ENCODE peak calls at places on chromosomes 3 and 15, in ten cellular contexts. Y is NCI-H345, J is GM20000, P is AG09319, E is Kasumi-1, S is IMR-90, W is left cardiac atrium, M is HFFc6, U is ELF-1, Q is midbrain. O is an unnamed sample.

GRCh38 chr3:48412375-48413001 is 17.4 kb downstream of the PLXNB1 start:
- DNase-seq in S (no peak), W (no peak), Y (no peak), Q (no peak), P (no peak), E (no peak), J (no peak), U (no peak), M (no peak), O (no peak)

GRCh38 chr3:108548304-108548703 is 37.9 kb upstream of the MYH15 start:
- DNase-seq in M (peak; percentile 4), Y (no peak), W (no peak), U (no peak), P (no peak), S (peak; percentile 15), Q (no peak), J (no peak), E (no peak), O (no peak)

GRCh38 chr3:184314700-184315505 is 497 bp downstream of the EIF4G1 start:
- DNase-seq in P (peak; percentile 73), S (peak; percentile 76), M (peak; percentile 60), Q (peak; percentile 53), E (peak; percentile 8), W (peak; percentile 94), U (peak; percentile 66), J (peak; percentile 75), Y (peak; percentile 43), O (no peak)

GRCh38 chr15:38205502-38206235 is 47.0 kb upstream of the SPRED1 start:
- DNase-seq in S (no peak), Y (no peak), P (no peak), Q (no peak), E (no peak), W (no peak), U (no peak), J (no peak), M (no peak), O (no peak)

GRCh38 chr3:149342413-149343340 is 9.2 kb upstream of the TM4SF18 start:
- DNase-seq in E (peak; percentile 69), Y (no peak), S (peak; percentile 94), P (no peak), U (no peak), Q (no peak), W (no peak), M (peak; percentile 87), J (no peak), O (no peak)

GRCh38 chr15:39976291-39977274 is 42.7 kb downstream of the EIF2AK4 start:
- DNase-seq in S (peak; percentile 52), Q (peak; percentile 76), J (peak; percentile 63), W (peak; percentile 73), U (peak; percentile 66), M (peak; percentile 53), P (peak; percentile 23), Y (no peak), E (no peak), O (no peak)

GRCh38 chr3:40597441-40597840 is 72.7 kb downstream of the ZNF621 start:
- DNase-seq in Y (no peak), U (no peak), E (no peak), M (no peak), P (no peak), W (no peak), J (no peak), S (no peak), Q (no peak), O (no peak)

GRCh38 chr3:150528359-150528797 is 17.9 kb downstream of the SERP1 start:
- DNase-seq in E (peak; percentile 41), W (no peak), S (peak; percentile 52), P (peak; percentile 30), M (peak; percentile 16), J (peak; percentile 28), U (no peak), Q (peak; percentile 12), Y (no peak), O (no peak)

GRCh38 chr3:6124875-6125274 is 736.0 kb upstream of the GRM7 start:
- DNase-seq in J (no peak), W (no peak), E (no peak), Y (no peak), M (no peak), S (no peak), U (no peak), P (no peak), Q (no peak), O (no peak)

GRCh38 chr3:52743152-52743551 is 27.6 kb downstream of the NEK4 start:
- DNase-seq in W (no peak), J (no peak), P (no peak), U (no peak), S (no peak), Y (no peak), Q (no peak), E (no peak), M (no peak), O (no peak)

GRCh38 chr3:185915642-185916041 is 22.2 kb downstream of the TRA2B start:
- DNase-seq in M (no peak), U (no peak), S (no peak), P (no peak), W (no peak), E (no peak), Q (no peak), J (no peak), Y (no peak), O (no peak)

GRCh38 chr3:8152826-8153418 is 348.7 kb upstream of the LMCD1 start:
- DNase-seq in Y (no peak), W (no peak), J (no peak), U (no peak), S (no peak), E (no peak), Q (no peak), P (no peak), M (no peak), O (no peak)

GRCh38 chr3:55859305-55859704 is 372.2 kb upstream of the WNT5A start:
- DNase-seq in Y (no peak), U (no peak), Q (no peak), W (no peak), P (no peak), M (no peak), E (no peak), S (no peak), J (no peak), O (no peak)

GRCh38 chr3:101340591-101340990 is 20.2 kb upstream of the IMPG2 start:
- DNase-seq in E (no peak), J (no peak), Y (no peak), U (no peak), Q (no peak), M (peak; percentile 28), W (no peak), S (peak; percentile 2), P (no peak), O (no peak)

GRCh38 chr3:150114273-150114672 is 143.6 kb upstream of the PFN2 start:
- DNase-seq in Y (no peak), S (no peak), P (no peak), W (no peak), Q (no peak), J (no peak), E (no peak), M (no peak), U (peak; percentile 34), O (no peak)

GRCh38 chr3:58131101-58131500 is 79.7 kb downstream of the DNASE1L3 start:
- DNase-seq in W (no peak), E (no peak), U (no peak), M (no peak), S (no peak), Q (no peak), J (no peak), Y (no peak), P (no peak), O (no peak)

GRCh38 chr15:68389936-68390790 is 41.8 kb downstream of the ITGA11 start:
- DNase-seq in S (peak; percentile 74), M (peak; percentile 51), P (no peak), W (no peak), U (peak; percentile 23), Y (no peak), J (peak; percentile 53), Q (no peak), E (peak; percentile 20), O (no peak)

GRCh38 chr15:41258706-41259471 is 27.8 kb downstream of the CHP1 start:
- DNase-seq in J (peak; percentile 39), E (peak; percentile 78), W (no peak), Y (no peak), M (no peak), Q (peak; percentile 4), S (peak; percentile 77), P (peak; percentile 8), U (no peak), O (no peak)

GRCh38 chr15:101307048-101307896 is 12.2 kb upstream of the SNRPA1 start:
- DNase-seq in Y (peak; percentile 68), U (no peak), E (no peak), M (no peak), J (no peak), W (no peak), S (no peak), P (no peak), Q (no peak), O (no peak)

GRCh38 chr3:188229177-188229576 is 75.2 kb downstream of the LPP start:
- DNase-seq in W (no peak), Y (no peak), M (no peak), P (no peak), U (no peak), E (no peak), Q (no peak), S (no peak), J (no peak), O (no peak)

GRCh38 chr3:3184876-3185275 is 5.4 kb upstream of the CRBN start:
- DNase-seq in P (no peak), W (no peak), J (no peak), M (no peak), E (no peak), S (no peak), U (no peak), Y (no peak), Q (no peak), O (no peak)

GRCh38 chr15:62998262-62998909 is 44.2 kb upstream of the TPM1 start:
- DNase-seq in Y (no peak), S (no peak), J (no peak), E (no peak), M (no peak), W (no peak), P (no peak), Q (no peak), U (no peak), O (no peak)

GRCh38 chr15:87498545-87498944 is 758.0 kb downstream of the NTRK3 start:
- DNase-seq in W (no peak), E (no peak), Q (no peak), S (peak; percentile 0), J (no peak), Y (no peak), P (no peak), M (peak; percentile 46), U (no peak), O (no peak)

GRCh38 chr15:74780983-74781672 is 752 bp upstream of the CSK start:
- DNase-seq in Y (no peak), S (peak; percentile 28), Q (no peak), M (peak; percentile 27), J (no peak), E (peak; percentile 46), U (no peak), W (no peak), P (no peak), O (no peak)

GRCh38 chr3:14957933-14958332 is 10.6 kb downstream of the NR2C2 start:
- DNase-seq in E (no peak), J (no peak), W (no peak), M (no peak), P (no peak), Y (no peak), U (no peak), S (no peak), Q (no peak), O (no peak)

GRCh38 chr3:159740054-159740453 is 248.6 kb upstream of the IL12A start:
- DNase-seq in M (no peak), J (no peak), P (no peak), S (no peak), U (no peak), Y (no peak), Q (no peak), E (no peak), W (no peak), O (no peak)

GRCh38 chr15:72786244-72786641 is 2.7 kb upstream of the ADPGK start:
- DNase-seq in S (no peak), E (no peak), J (no peak), U (peak; percentile 6), P (no peak), Y (no peak), W (no peak), Q (no peak), M (no peak), O (no peak)

GRCh38 chr15:48494646-48495045 is 150.9 kb downstream of the FBN1 start:
- DNase-seq in W (no peak), Y (no peak), J (no peak), U (no peak), M (peak; percentile 26), E (no peak), S (peak; percentile 31), P (no peak), Q (no peak), O (no peak)